ENCODE peak calls at places on chromosomes 13 and 19, in eight cellular contexts. F is LNCaP clone FGC, Q is tibial artery, A is body of pancreas, K is heart right ventricle, B is upper lobe of left lung, U is breast epithelium, D is HFF-Myc. L is an unnamed sample.

GRCh38 chr13:102608944-102609343 is 12.2 kb downstream of the TPP2 start:
- DNase-seq in Q (no peak), B (no peak), D (no peak), K (no peak), A (no peak), F (no peak), U (no peak), L (no peak)

GRCh38 chr13:43880930-43881329 is 1.2 kb downstream of the LACC1 start:
- DNase-seq in Q (no peak), U (no peak), A (no peak), D (no peak), F (no peak), B (no peak), K (no peak), L (no peak)

GRCh38 chr19:30587869-30588268 is 215.7 kb downstream of the ZNF536 start:
- DNase-seq in D (no peak), Q (peak), A (no peak), K (no peak), U (no peak), F (no peak), B (no peak), L (no peak)

GRCh38 chr13:100584901-100585300 is 3.7 kb downstream of the GGACT start:
- DNase-seq in B (no peak), Q (no peak), A (no peak), D (no peak), K (no peak), U (no peak), F (no peak), L (no peak)

GRCh38 chr19:45446944-45447343 is 20.9 kb upstream of the FOSB start:
- DNase-seq in K (no peak), Q (no peak), F (no peak), D (no peak), A (no peak), B (no peak), U (peak), L (no peak)

GRCh38 chr13:114119196-114119595 is 13.2 kb downstream of the RASA3 start:
- DNase-seq in U (no peak), A (no peak), D (peak), B (no peak), F (no peak), K (no peak), Q (no peak), L (peak)

GRCh38 chr19:44303976-44304568 is 753 bp downstream of the ZNF235 start:
- DNase-seq in U (no peak), F (no peak), B (no peak), K (no peak), Q (no peak), A (no peak), D (peak), L (no peak)

GRCh38 chr13:35630551-35631275 is 154.2 kb upstream of the MAB21L1 start:
- DNase-seq in A (no peak), B (no peak), U (no peak), F (no peak), Q (no peak), K (no peak), D (peak), L (peak)

GRCh38 chr19:15893498-15893897 is 4.4 kb downstream of the CYP4F2 start:
- DNase-seq in D (no peak), K (no peak), U (no peak), Q (no peak), B (peak), F (no peak), A (no peak), L (no peak)

GRCh38 chr19:46823049-46823448 is 27.6 kb downstream of the AP2S1 start:
- DNase-seq in U (no peak), D (no peak), B (no peak), A (no peak), K (no peak), Q (no peak), F (no peak), L (no peak)

GRCh38 chr13:48653074-48654054 is at the start of gene CYSLTR2:
- DNase-seq in D (peak), B (no peak), U (no peak), F (no peak), Q (no peak), A (no peak), K (no peak), L (no peak)

GRCh38 chr13:98687319-98687718 is 65.2 kb downstream of the SLC15A1 start:
- DNase-seq in D (no peak), A (no peak), B (no peak), U (no peak), K (no peak), Q (no peak), F (no peak), L (no peak)

GRCh38 chr19:35955881-35956634 is 19.9 kb downstream of the LRFN3 start:
- DNase-seq in U (no peak), B (no peak), K (no peak), A (no peak), F (no peak), D (no peak), Q (no peak), L (no peak)

GRCh38 chr19:14383898-14384669 is 2.8 kb downstream of the ADGRE5 start:
- DNase-seq in K (no peak), B (no peak), Q (peak), D (no peak), A (no peak), F (no peak), U (no peak), L (no peak)

GRCh38 chr19:15587663-15588062 is 27.4 kb upstream of the CYP4F8 start:
- DNase-seq in K (no peak), Q (no peak), U (no peak), F (no peak), B (no peak), D (no peak), A (no peak), L (no peak)

GRCh38 chr13:41520699-41521630 is 63.6 kb downstream of the RGCC start:
- DNase-seq in F (no peak), K (no peak), A (no peak), Q (no peak), D (no peak), B (no peak), U (no peak), L (no peak)

GRCh38 chr19:4189641-4190040 is 7.2 kb downstream of the ANKRD24 start:
- DNase-seq in F (no peak), Q (no peak), B (no peak), A (no peak), U (no peak), D (no peak), K (no peak), L (no peak)

GRCh38 chr13:49272296-49272695 is 24.6 kb downstream of the CDADC1 start:
- DNase-seq in Q (no peak), D (no peak), A (no peak), F (no peak), K (no peak), U (no peak), B (no peak), L (no peak)

GRCh38 chr13:113793718-113794085 is 34.7 kb downstream of the TMEM255B start:
- DNase-seq in Q (peak), F (no peak), K (no peak), D (no peak), U (no peak), A (peak), B (peak), L (no peak)

GRCh38 chr13:21813110-21813509 is 142.2 kb downstream of the FGF9 start:
- DNase-seq in U (no peak), F (no peak), Q (no peak), A (no peak), D (no peak), B (no peak), K (no peak), L (no peak)

GRCh38 chr19:48551437-48552302 is at the start of gene SULT2B1:
- DNase-seq in K (no peak), B (peak), F (peak), D (no peak), U (peak), Q (no peak), A (peak), L (no peak)

GRCh38 chr19:51686171-51686570 is 7.0 kb upstream of the SPACA6 start:
- DNase-seq in K (no peak), F (no peak), Q (no peak), B (no peak), U (no peak), A (no peak), D (no peak), L (no peak)

GRCh38 chr13:66405908-66406802 is 824.0 kb downstream of the PCDH9 start:
- DNase-seq in A (no peak), D (no peak), K (no peak), U (peak), Q (no peak), B (no peak), F (no peak), L (peak)

GRCh38 chr13:37201081-37201480 is 95.6 kb upstream of the CSNK1A1L start:
- DNase-seq in A (no peak), D (no peak), F (no peak), B (no peak), K (no peak), Q (no peak), U (no peak), L (no peak)

GRCh38 chr19:16571283-16571682 is 932 bp downstream of the SLC35E1 start:
- DNase-seq in U (no peak), K (no peak), B (no peak), D (no peak), F (no peak), A (peak), Q (no peak), L (no peak)

GRCh38 chr13:33454844-33455256 is 169.3 kb upstream of the STARD13 start:
- DNase-seq in Q (no peak), K (no peak), F (no peak), A (no peak), D (peak), U (no peak), B (no peak), L (no peak)

GRCh38 chr19:8451885-8452284 is 7.1 kb downstream of the HNRNPM start:
- DNase-seq in A (no peak), K (no peak), F (no peak), D (no peak), U (no peak), B (no peak), Q (no peak), L (no peak)

GRCh38 chr13:22757530-22758120 is 423.2 kb upstream of the SGCG start:
- DNase-seq in Q (no peak), A (no peak), K (no peak), B (no peak), U (no peak), F (no peak), D (no peak), L (no peak)

GRCh38 chr13:110485604-110486003 is 75.9 kb downstream of the RAB20 start:
- DNase-seq in U (no peak), B (peak), F (no peak), D (no peak), A (no peak), K (no peak), Q (no peak), L (no peak)

GRCh38 chr13:99894835-99895427 is 76.6 kb downstream of the ZIC5 start:
- DNase-seq in U (no peak), F (no peak), A (no peak), K (no peak), D (no peak), Q (no peak), B (no peak), L (no peak)

GRCh38 chr19:44686896-44687295 is 12.1 kb upstream of the CEACAM16 start:
- DNase-seq in U (no peak), Q (no peak), F (no peak), K (no peak), A (no peak), D (no peak), B (no peak), L (no peak)

GRCh38 chr19:12785431-12786011 is 5.8 kb upstream of the JUNB start:
- DNase-seq in D (no peak), Q (no peak), B (no peak), K (peak), U (no peak), A (no peak), F (no peak), L (no peak)

GRCh38 chr19:34364830-34365462 is at the start of gene GPI:
- DNase-seq in A (peak), Q (peak), K (peak), D (no peak), F (no peak), B (peak), U (peak), L (no peak)

GRCh38 chr19:34367424-34367957 is 2.5 kb downstream of the GPI start:
- DNase-seq in F (no peak), A (no peak), U (no peak), K (no peak), D (no peak), Q (no peak), B (no peak), L (no peak)

GRCh38 chr19:34365463-34366401 is 736 bp downstream of the GPI start:
- DNase-seq in U (no peak), Q (peak), D (no peak), A (peak), B (peak), K (peak), F (peak), L (no peak)

GRCh38 chr19:34368338-34368737 is 3.3 kb downstream of the GPI start:
- DNase-seq in U (no peak), K (no peak), B (no peak), A (no peak), F (peak), Q (no peak), D (no peak), L (no peak)

GRCh38 chr19:34366670-34367423 is 1.9 kb downstream of the GPI start:
- DNase-seq in U (no peak), A (no peak), F (no peak), K (no peak), Q (no peak), D (no peak), B (no peak), L (peak)
- H3K4me3 ChIP-seq in U (peak), A (no peak), F (peak), K (peak), Q (peak), D (peak), B (peak), L (peak)

GRCh38 chr19:42324655-42325307 is 654 bp upstream of the MEGF8 start:
- DNase-seq in K (no peak), B (peak), F (no peak), Q (no peak), U (no peak), D (no peak), A (peak), L (no peak)
- TF ChIP-seq CTCF in K (no peak), B (no peak), F (no peak), Q (peak), U (peak), D (no peak), A (no peak), L (no peak)

DNA sequence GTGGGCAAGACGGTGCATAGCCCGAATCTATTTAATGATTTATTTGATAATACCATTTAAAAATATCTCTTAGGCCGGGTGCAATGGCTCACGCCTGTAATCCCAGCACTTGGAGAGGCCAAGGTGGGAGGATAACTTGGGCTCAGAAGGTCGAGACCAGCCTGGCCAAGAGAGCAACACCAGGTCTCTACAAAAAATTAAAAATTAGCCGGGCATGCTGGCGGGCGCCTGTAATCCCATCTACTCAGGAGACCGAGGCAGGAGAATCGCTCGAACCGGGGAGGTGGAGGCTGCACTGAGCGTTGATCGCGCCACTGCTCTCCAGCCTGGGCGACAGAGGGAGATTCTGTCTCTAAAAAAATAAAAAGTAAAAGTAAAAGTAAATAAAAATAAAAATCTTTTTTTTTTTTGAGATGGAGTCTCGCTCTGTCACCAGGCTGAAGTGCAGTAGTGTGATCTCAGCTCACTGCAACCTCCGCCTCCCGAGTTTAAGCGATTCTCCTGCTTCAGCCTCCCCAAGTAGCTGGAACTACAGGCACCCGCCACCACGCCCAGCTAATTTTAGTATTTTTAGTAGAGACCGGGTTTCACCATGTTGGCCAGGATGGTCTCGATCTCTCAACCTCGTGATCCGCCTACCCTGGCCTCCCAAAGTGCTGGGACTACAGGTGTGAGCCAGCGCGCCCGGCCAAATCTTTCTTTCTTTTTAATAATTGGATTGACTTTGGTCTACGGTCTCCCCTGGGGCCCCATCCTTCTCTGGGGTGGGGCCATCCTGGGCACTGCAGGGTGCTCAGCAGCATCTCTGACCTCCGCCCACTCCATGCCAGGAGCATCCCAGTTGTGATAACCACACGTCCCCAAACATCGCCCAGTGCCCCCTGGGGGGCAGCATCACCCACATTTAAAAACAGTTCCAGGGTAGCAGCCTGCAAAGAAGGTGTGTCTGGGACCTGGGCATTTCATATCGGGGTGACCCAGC is 90.7 kb downstream of the GNG7 start:
- DNase-seq in F (no peak), Q (no peak), A (peak), D (no peak), B (no peak), K (no peak), U (no peak), L (no peak)
- H3K4me3 ChIP-seq in F (no peak), Q (no peak), A (no peak), D (no peak), B (peak), K (no peak), U (peak), L (no peak)

GRCh38 chr19:799076-799881 is 2.0 kb downstream of the PTBP1 start:
- DNase-seq in U (no peak), F (no peak), A (no peak), Q (no peak), B (peak), D (no peak), K (no peak), L (no peak)
- TF ChIP-seq CTCF in U (no peak), F (peak), A (no peak), Q (no peak), B (no peak), D (peak), K (peak), L (peak)

GRCh38 chr19:9966024-9966423 is 29.7 kb upstream of the OLFM2 start:
- DNase-seq in A (no peak), B (no peak), U (no peak), F (no peak), D (no peak), K (no peak), Q (no peak), L (no peak)
- H3K4me3 ChIP-seq in A (no peak), B (no peak), U (no peak), F (no peak), D (no peak), K (no peak), Q (no peak), L (no peak)